ENCODE peak calls at places on chromosomes 3 and 15, in seven cellular contexts. S is T follicular helper cell; I is T-helper 1 cell; V is HTR-8/SVneo; A is activated T-cell treated with anti-CD3 and anti-CD28 coated beads, Interleukin-2, amount 50 U/mL, for 4 hours; H is NCI-H1105; U is HuH-7. C is an unnamed sample.

GRCh38 chr3:39146611-39147373 is 6.6 kb downstream of the CSRNP1 start:
- DNase-seq in V (peak), S (no peak), U (no peak), I (no peak), H (no peak), A (peak), C (peak)

GRCh38 chr15:100123611-100124010 is 218.2 kb downstream of the ADAMTS17 start:
- DNase-seq in A (no peak), H (no peak), U (no peak), I (no peak), V (no peak), S (no peak), C (no peak)

GRCh38 chr3:119841808-119842471 is 60.0 kb downstream of the NR1I2 start:
- DNase-seq in V (no peak), H (no peak), S (no peak), A (no peak), U (no peak), I (no peak), C (no peak)

GRCh38 chr15:68204776-68205557 is at the start of gene CALML4:
- DNase-seq in V (no peak), H (peak), U (peak), A (no peak), I (no peak), S (no peak), C (no peak)

GRCh38 chr3:66803206-66803605 is 194.9 kb upstream of the KBTBD8 start:
- DNase-seq in H (no peak), S (no peak), I (no peak), V (no peak), U (no peak), A (no peak), C (no peak)

GRCh38 chr3:36494461-36495109 is 114.3 kb downstream of the STAC start:
- DNase-seq in A (no peak), S (no peak), H (no peak), I (no peak), V (no peak), U (no peak), C (no peak)

GRCh38 chr3:69357196-69357595 is 28.7 kb downstream of the FRMD4B start:
- DNase-seq in H (no peak), A (no peak), S (no peak), U (no peak), V (no peak), I (no peak), C (no peak)

GRCh38 chr3:102512734-102513518 is 78.1 kb downstream of the ZPLD1 start:
- DNase-seq in H (no peak), S (no peak), I (no peak), U (no peak), A (no peak), V (peak), C (no peak)

GRCh38 chr3:174243194-174243593 is 615.9 kb upstream of the NAALADL2 start:
- DNase-seq in V (no peak), I (no peak), A (no peak), S (no peak), H (no peak), U (no peak), C (no peak)

GRCh38 chr3:122912772-122913538 is 114.6 kb downstream of the SEMA5B start:
- DNase-seq in I (no peak), U (no peak), S (no peak), V (no peak), H (no peak), A (no peak), C (no peak)

GRCh38 chr3:171873561-171873960 is 30.4 kb downstream of the TMEM212 start:
- DNase-seq in U (no peak), V (no peak), I (no peak), H (no peak), S (no peak), A (no peak), C (no peak)

GRCh38 chr3:74048686-74049085 is 423.9 kb upstream of the PDZRN3 start:
- DNase-seq in V (no peak), I (no peak), A (no peak), S (no peak), H (no peak), U (no peak), C (no peak)

GRCh38 chr3:132253262-132253878 is 63.8 kb upstream of the ACP3 start:
- DNase-seq in I (no peak), U (peak), V (peak), A (no peak), H (peak), S (no peak), C (no peak)

GRCh38 chr3:174581551-174581950 is 277.6 kb upstream of the NAALADL2 start:
- DNase-seq in S (no peak), H (no peak), V (no peak), I (no peak), U (no peak), A (no peak), C (no peak)

GRCh38 chr15:34799825-34800168 is 4.4 kb upstream of the ACTC1 start:
- DNase-seq in I (no peak), V (no peak), U (no peak), H (no peak), A (no peak), S (no peak), C (no peak)

GRCh38 chr3:152331018-152331541 is 62.4 kb downstream of the MBNL1 start:
- DNase-seq in I (no peak), A (no peak), V (peak), U (no peak), S (no peak), H (no peak), C (no peak)

GRCh38 chr3:152595975-152596832 is 238.7 kb upstream of the P2RY1 start:
- DNase-seq in H (no peak), U (peak), I (no peak), A (no peak), S (no peak), V (peak), C (no peak)

GRCh38 chr15:91863621-91864255 is 10.2 kb downstream of the SLCO3A1 start:
- DNase-seq in U (no peak), S (no peak), H (no peak), I (no peak), A (no peak), V (no peak), C (no peak)

GRCh38 chr3:11379824-11380281 is 107.7 kb downstream of the ATG7 start:
- DNase-seq in H (no peak), U (no peak), A (no peak), V (no peak), I (no peak), S (no peak), C (no peak)

GRCh38 chr3:137770066-137770805 is 6.1 kb downstream of the SOX14 start:
- DNase-seq in S (no peak), I (no peak), H (no peak), U (no peak), V (no peak), A (no peak), C (no peak)

GRCh38 chr3:181007262-181007661 is 17.7 kb upstream of the DNAJC19 start:
- DNase-seq in A (no peak), I (no peak), U (no peak), H (no peak), V (no peak), S (no peak), C (no peak)

GRCh38 chr15:34318277-34319079 is 19.1 kb downstream of the SLC12A6 start:
- DNase-seq in I (no peak), H (no peak), U (peak), S (no peak), V (peak), A (no peak), C (peak)

GRCh38 chr15:71610991-71611720 is 199.2 kb upstream of the NR2E3 start:
- DNase-seq in S (no peak), I (no peak), V (no peak), A (no peak), U (no peak), H (no peak), C (no peak)

GRCh38 chr3:16102187-16102561 is 72.3 kb upstream of the GALNT15 start:
- DNase-seq in U (no peak), V (no peak), I (no peak), H (no peak), S (no peak), A (no peak), C (no peak)

GRCh38 chr3:111848778-111849177 is 10.3 kb upstream of the PHLDB2 start:
- DNase-seq in I (no peak), S (no peak), V (no peak), H (no peak), A (no peak), U (no peak), C (no peak)

GRCh38 chr3:11548721-11549131 is 95.0 kb downstream of the VGLL4 start:
- DNase-seq in I (no peak), V (peak), S (no peak), A (no peak), H (no peak), U (no peak), C (no peak)

GRCh38 chr15:38818156-38818745 is 253.6 kb upstream of the RASGRP1 start:
- DNase-seq in U (no peak), S (no peak), I (no peak), A (no peak), V (no peak), H (no peak), C (no peak)

GRCh38 chr3:189297957-189298356 is 126.2 kb downstream of the TPRG1 start:
- DNase-seq in H (no peak), S (no peak), V (no peak), I (no peak), A (no peak), U (no peak), C (no peak)

GRCh38 chr3:4756060-4756775 is 223.0 kb upstream of the BHLHE40 start:
- DNase-seq in S (no peak), H (no peak), V (no peak), I (no peak), A (no peak), U (no peak), C (no peak)

GRCh38 chr15:73190189-73190601 is 137.9 kb downstream of the NEO1 start:
- DNase-seq in S (no peak), U (no peak), V (no peak), A (no peak), H (no peak), I (no peak), C (no peak)

GRCh38 chr3:126553284-126553811 is 5.4 kb downstream of the C3orf22 start:
- DNase-seq in V (no peak), S (no peak), I (no peak), H (no peak), U (no peak), A (no peak), C (no peak)

GRCh38 chr3:37237252-37237651 is 62.9 kb upstream of the LRRFIP2 start:
- DNase-seq in I (no peak), H (no peak), U (no peak), V (peak), A (no peak), S (no peak), C (no peak)

GRCh38 chr3:149376728-149377407 is 581 bp downstream of the TM4SF1 start:
- DNase-seq in V (no peak), S (no peak), U (no peak), A (no peak), I (no peak), H (no peak), C (no peak)

GRCh38 chr3:100041328-100041749 is 73.0 kb downstream of the FILIP1L start:
- DNase-seq in S (no peak), H (no peak), U (no peak), V (peak), A (no peak), I (no peak), C (no peak)

GRCh38 chr3:133941390-133941789 is 45.7 kb upstream of the RAB6B start:
- DNase-seq in A (no peak), V (peak), I (no peak), S (no peak), U (no peak), H (no peak), C (no peak)

GRCh38 chr3:138946554-138947302 is at the start of the genes FOXL2 and FOXL2NB:
- DNase-seq in V (no peak), U (no peak), A (no peak), S (no peak), I (no peak), H (peak), C (no peak)

GRCh38 chr3:52438579-52439425 is 6.1 kb downstream of the SEMA3G start:
- DNase-seq in H (no peak), I (no peak), U (no peak), A (no peak), S (no peak), V (no peak), C (no peak)

GRCh38 chr3:11120091-11120845 is 34.0 kb upstream of the HRH1 start:
- DNase-seq in H (no peak), I (no peak), U (no peak), A (no peak), S (no peak), V (no peak), C (no peak)